ENCODE peak calls at places on chromosomes 6 and 20, in nine cellular contexts. N is brain pericyte; J is MM.1S; L is AG04449; Z is GM23248; G is activated T-cell treated with anti-CD3 and anti-CD28 coated beads, Interleukin-2, amount 50 U/mL, for 24 hours; A is T-helper 17 cell; H is T-helper 9 cell; M is activated CD8-positive, alpha-beta memory T cell treated with anti-CD3 and anti-CD28 coated beads for 1 hour. F is an unnamed sample.

GRCh38 chr6:90694802-90695201 is 107.9 kb upstream of the MAP3K7 start:
- DNase-seq in Z (no peak), M (no peak), G (no peak), A (no peak), J (no peak), H (no peak), N (no peak), L (no peak), F (no peak)

GRCh38 chr6:42984924-42985475 is 630 bp downstream of the PPP2R5D start:
- DNase-seq in L (no peak), N (no peak), Z (peak), A (no peak), H (no peak), M (no peak), J (no peak), G (peak), F (no peak)

GRCh38 chr6:144482142-144482541 is 197.0 kb downstream of the UTRN start:
- DNase-seq in Z (peak), N (peak), A (peak), L (peak), M (peak), J (peak), H (peak), G (peak), F (peak)

GRCh38 chr20:35695978-35696377 is 3.2 kb downstream of the NFS1 start:
- DNase-seq in L (no peak), G (no peak), H (no peak), J (no peak), A (no peak), Z (no peak), N (no peak), M (no peak), F (no peak)

GRCh38 chr6:47061631-47062300 is 19.6 kb upstream of the ADGRF1 start:
- DNase-seq in L (no peak), Z (peak), M (no peak), J (no peak), N (no peak), G (no peak), H (no peak), A (no peak), F (no peak)

GRCh38 chr6:63864934-63865333 is 229.3 kb downstream of the PHF3 start:
- DNase-seq in Z (no peak), N (no peak), M (no peak), L (no peak), J (no peak), H (no peak), A (no peak), G (no peak), F (no peak)

GRCh38 chr6:134482585-134483346 is 164.9 kb upstream of the SGK1 start:
- DNase-seq in A (no peak), N (no peak), J (no peak), L (no peak), H (no peak), G (no peak), M (no peak), Z (no peak), F (no peak)

GRCh38 chr6:43150051-43150751 is 20.9 kb upstream of the SRF start:
- DNase-seq in J (no peak), L (no peak), G (no peak), A (no peak), M (no peak), Z (no peak), H (no peak), N (no peak), F (no peak)

GRCh38 chr6:6221829-6222535 is 98.5 kb downstream of the F13A1 start:
- DNase-seq in M (no peak), A (no peak), L (no peak), H (no peak), N (no peak), G (no peak), Z (no peak), J (no peak), F (no peak)

GRCh38 chr6:150631283-150631981 is 31.7 kb downstream of the PLEKHG1 start:
- DNase-seq in Z (no peak), L (no peak), J (no peak), G (peak), N (no peak), A (peak), H (no peak), M (no peak), F (no peak)

GRCh38 chr20:36153754-36154695 is 515 bp upstream of the EPB41L1 start:
- DNase-seq in Z (peak), N (no peak), H (no peak), J (peak), G (peak), A (no peak), M (no peak), L (no peak), F (peak)

GRCh38 chr6:100118301-100118700 is 124.3 kb upstream of the MCHR2 start:
- DNase-seq in H (no peak), Z (no peak), J (no peak), M (no peak), A (no peak), N (no peak), G (no peak), L (no peak), F (no peak)

GRCh38 chr6:53906103-53906502 is 111.3 kb downstream of the LRRC1 start:
- DNase-seq in N (no peak), M (no peak), J (no peak), Z (no peak), G (no peak), L (no peak), H (no peak), A (no peak), F (no peak)

GRCh38 chr20:9458075-9458818 is 56.1 kb upstream of the LAMP5 start:
- DNase-seq in A (no peak), M (no peak), G (no peak), Z (peak), H (no peak), J (peak), L (peak), N (peak), F (no peak)

GRCh38 chr6:123592426-123592825 is 44.3 kb downstream of the TRDN start:
- DNase-seq in N (no peak), A (no peak), L (no peak), Z (no peak), M (no peak), H (no peak), J (no peak), G (no peak), F (no peak)

GRCh38 chr20:1663917-1664316 is 6.3 kb upstream of the SIRPG start:
- DNase-seq in A (no peak), L (no peak), H (no peak), M (no peak), Z (peak), N (no peak), G (no peak), J (no peak), F (no peak)

GRCh38 chr20:44035924-44036323 is 121.3 kb downstream of the TOX2 start:
- DNase-seq in H (no peak), J (no peak), A (no peak), M (no peak), L (no peak), Z (no peak), N (no peak), G (no peak), F (no peak)

GRCh38 chr6:996271-996852 is 303.4 kb upstream of the EXOC2 start:
- DNase-seq in Z (no peak), M (no peak), G (no peak), A (no peak), N (no peak), J (no peak), H (no peak), L (no peak), F (no peak)

GRCh38 chr6:1297746-1298145 is 14.2 kb upstream of the FOXQ1 start:
- DNase-seq in G (no peak), A (no peak), Z (peak), M (no peak), J (no peak), L (peak), N (no peak), H (no peak), F (no peak)

GRCh38 chr20:43844778-43845614 is 69.7 kb upstream of the TOX2 start:
- DNase-seq in H (no peak), M (no peak), J (peak), G (no peak), N (no peak), A (no peak), L (peak), Z (peak), F (no peak)

GRCh38 chr6:106097368-106098231 is 11.5 kb downstream of the PRDM1 start:
- DNase-seq in H (peak), G (no peak), Z (peak), N (no peak), L (no peak), J (peak), M (no peak), A (peak), F (peak)

GRCh38 chr20:63321148-63321831 is 28.3 kb downstream of the COL20A1 start:
- DNase-seq in J (no peak), Z (peak), G (no peak), N (no peak), H (no peak), A (no peak), L (no peak), M (no peak), F (no peak)

GRCh38 chr6:163651910-163652309 is 237.4 kb downstream of the QKI start:
- DNase-seq in L (no peak), G (no peak), H (no peak), N (no peak), A (no peak), Z (peak), M (no peak), J (no peak), F (no peak)

GRCh38 chr20:60727425-60727824 is 524.6 kb upstream of the CDH4 start:
- DNase-seq in G (no peak), L (no peak), A (no peak), H (no peak), J (no peak), Z (no peak), M (no peak), N (no peak), F (no peak)

GRCh38 chr6:26056583-26057350 is 30.5 kb upstream of the HFE start:
- DNase-seq in M (no peak), N (no peak), G (peak), Z (peak), H (no peak), J (peak), L (no peak), A (no peak), F (no peak)

GRCh38 chr20:49804364-49804763 is 8.3 kb upstream of the SLC9A8 start:
- DNase-seq in J (no peak), A (no peak), L (no peak), Z (no peak), N (no peak), H (no peak), G (no peak), M (no peak), F (no peak)

GRCh38 chr6:21263531-21264287 is 329.8 kb upstream of the SOX4 start:
- DNase-seq in J (no peak), H (no peak), M (no peak), N (no peak), A (no peak), L (no peak), G (no peak), Z (no peak), F (no peak)

GRCh38 chr6:139540276-139540675 is 165.8 kb upstream of the CITED2 start:
- DNase-seq in H (peak), M (peak), N (no peak), G (peak), Z (peak), A (peak), J (no peak), L (no peak), F (peak)

GRCh38 chr6:15399651-15400470 is 154.0 kb downstream of the JARID2 start:
- DNase-seq in N (peak), L (no peak), H (no peak), J (no peak), M (no peak), G (no peak), Z (peak), A (no peak), F (no peak)

GRCh38 chr20:5549200-5549599 is 201.0 kb upstream of the SHLD1 start:
- DNase-seq in G (no peak), Z (no peak), J (no peak), L (no peak), A (no peak), M (no peak), H (no peak), N (no peak), F (no peak)

F was measured in CD4-positive, alpha-beta T cell.